ENCODE peak calls at places on chromosomes 12 and 14, in nine cellular contexts. Z is fibroblast of the aortic adventitia; B is stimulated activated CD4-positive, alpha-beta T cell treated with anti-CD3 and anti-CD28 coated beads, TNF-alpha, amount 100 ng/mL, for 4 hours; T is activated CD4-positive, CD25-positive, alpha-beta regulatory T cell; K is stimulated activated CD8-positive, alpha-beta memory T cell treated with anti-CD3 and anti-CD28 coated beads, Interleukin-4, amount 100 ng/mL, for 1 hour; Y is nucleus accumbens; F is H9; J is keratinocyte; D is bronchial epithelial cell. C is an unnamed sample.

GRCh38 chr12:49189731-49190314 is 943 bp upstream of the TUBA1A start:
- DNase-seq in J (no peak), B (no peak), K (no peak), F (no peak), Y (no peak), D (no peak), Z (no peak), T (no peak), C (no peak)

GRCh38 chr12:113262710-113263109 is 41.4 kb downstream of the TPCN1 start:
- DNase-seq in B (no peak), J (no peak), Z (no peak), K (no peak), T (no peak), D (no peak), F (no peak), Y (no peak), C (no peak)

GRCh38 chr12:43982544-43982943 is 146.7 kb downstream of the TMEM117 start:
- DNase-seq in F (no peak), K (no peak), T (no peak), D (no peak), Y (no peak), J (no peak), Z (no peak), B (no peak), C (no peak)

GRCh38 chr12:47590771-47591368 is 115.0 kb downstream of the RPAP3 start:
- DNase-seq in Z (no peak), T (no peak), J (no peak), F (no peak), Y (no peak), D (no peak), B (no peak), K (no peak), C (no peak)

GRCh38 chr12:83016226-83016835 is 329.6 kb downstream of the TMTC2 start:
- DNase-seq in F (no peak), T (no peak), Y (no peak), Z (peak; percentile 87), D (peak; percentile 93), K (no peak), B (no peak), J (peak; percentile 25), C (no peak)

GRCh38 chr14:104371917-104372316 is 207.6 kb upstream of the C14orf180 start:
- DNase-seq in F (no peak), T (no peak), Z (no peak), Y (no peak), K (no peak), J (no peak), D (no peak), B (no peak), C (no peak)

GRCh38 chr12:68978678-68979077 is 45.7 kb upstream of the CPM start:
- DNase-seq in B (no peak), K (no peak), T (no peak), F (no peak), J (no peak), Y (no peak), D (no peak), Z (no peak), C (no peak)

GRCh38 chr14:34930591-34931069 is 52.2 kb upstream of the SRP54 start:
- DNase-seq in B (no peak), J (no peak), T (no peak), F (no peak), D (no peak), Y (no peak), Z (no peak), K (no peak), C (no peak)

GRCh38 chr14:53715390-53715730 is 241.3 kb downstream of the BMP4 start:
- DNase-seq in T (no peak), K (no peak), B (no peak), Z (peak; percentile 43), D (peak; percentile 72), Y (no peak), F (no peak), J (no peak), C (no peak)

GRCh38 chr14:18688346-18688745 is 87.4 kb downstream of the OR11H12 start:
- DNase-seq in F (no peak), Z (no peak), B (no peak), J (no peak), T (no peak), D (peak; percentile 2), Y (no peak), K (no peak), C (no peak)

GRCh38 chr12:132390287-132391076 is 61.1 kb upstream of the GALNT9 start:
- DNase-seq in Y (no peak), K (no peak), D (no peak), J (no peak), Z (no peak), B (no peak), T (no peak), F (no peak), C (no peak)

GRCh38 chr14:75310295-75311059 is 31.8 kb downstream of the FOS start:
- DNase-seq in F (peak; percentile 94), J (no peak), Z (peak; percentile 90), D (peak; percentile 59), T (no peak), B (no peak), Y (peak; percentile 92), K (no peak), C (no peak)

GRCh38 chr12:104752016-104752415 is 206.1 kb downstream of the SLC41A2 start:
- DNase-seq in J (no peak), T (no peak), D (no peak), Y (no peak), K (no peak), B (no peak), Z (no peak), F (peak; percentile 23), C (no peak)

GRCh38 chr12:59122784-59123183 is 202.5 kb upstream of the LRIG3 start:
- DNase-seq in J (no peak), K (no peak), D (no peak), Z (peak; percentile 69), B (no peak), T (no peak), F (no peak), Y (no peak), C (no peak)

GRCh38 chr12:131098178-131098981 is 144.7 kb downstream of the ADGRD1 start:
- DNase-seq in Y (no peak), J (no peak), F (no peak), T (no peak), D (no peak), K (no peak), B (no peak), Z (no peak), C (no peak)

GRCh38 chr14:71467419-71467818 is 464.8 kb upstream of the RGS6 start:
- DNase-seq in B (no peak), K (no peak), J (no peak), Y (no peak), D (no peak), Z (peak; percentile 47), F (no peak), T (no peak), C (no peak)

GRCh38 chr12:132560831-132561783 is 49.3 kb downstream of the LRCOL1 start:
- DNase-seq in F (peak; percentile 92), T (peak; percentile 64), Y (no peak), K (peak; percentile 35), J (peak; percentile 50), D (peak; percentile 63), Z (peak; percentile 42), B (peak; percentile 78), C (peak; percentile 90)

GRCh38 chr14:81797246-81797645 is 263.6 kb upstream of the SEL1L start:
- DNase-seq in Y (no peak), J (no peak), F (no peak), B (no peak), T (no peak), K (no peak), Z (no peak), D (no peak), C (no peak)

GRCh38 chr12:28811457-28811856 is 337.6 kb upstream of the FAR2 start:
- DNase-seq in K (no peak), B (no peak), Y (no peak), J (no peak), D (no peak), F (no peak), T (no peak), Z (no peak), C (no peak)

GRCh38 chr14:65231286-65231980 is 129.1 kb upstream of the MAX start:
- DNase-seq in Y (no peak), K (no peak), T (no peak), D (no peak), Z (no peak), F (no peak), B (no peak), J (no peak), C (no peak)

GRCh38 chr14:103341250-103342129 is 7.5 kb downstream of the EIF5 start:
- DNase-seq in Z (no peak), J (no peak), D (no peak), T (no peak), K (no peak), B (no peak), Y (no peak), F (no peak), C (no peak)

GRCh38 chr12:77122236-77122635 is 56.9 kb upstream of the E2F7 start:
- DNase-seq in D (peak; percentile 95), B (no peak), Z (peak; percentile 98), T (no peak), J (peak; percentile 56), Y (no peak), K (no peak), F (no peak), C (no peak)

GRCh38 chr12:112820796-112821195 is 29.2 kb downstream of the RPH3A start:
- DNase-seq in J (no peak), Y (no peak), F (peak; percentile 22), K (no peak), T (no peak), B (no peak), Z (no peak), D (no peak), C (no peak)

GRCh38 chr12:26275313-26276257 is 80.2 kb downstream of the SSPN start:
- DNase-seq in Z (no peak), J (no peak), F (no peak), T (no peak), Y (no peak), B (no peak), K (no peak), D (peak; percentile 76), C (no peak)

GRCh38 chr14:97536421-97536820 is 739.2 kb downstream of the VRK1 start:
- DNase-seq in B (no peak), D (no peak), T (no peak), F (no peak), Z (no peak), J (no peak), Y (no peak), K (no peak), C (no peak)

GRCh38 chr14:35355981-35356839 is 48.3 kb downstream of the NFKBIA start:
- DNase-seq in F (no peak), K (no peak), B (no peak), D (peak; percentile 52), Y (no peak), J (no peak), Z (peak; percentile 81), T (no peak), C (no peak)

GRCh38 chr12:46693518-46693917 is 132.3 kb downstream of the SLC38A4 start:
- DNase-seq in F (no peak), B (no peak), Y (no peak), K (no peak), Z (no peak), D (no peak), T (no peak), J (no peak), C (no peak)